ENCODE peak calls at places on chromosomes 12 and 14, in ten cellular contexts. N, J, T, G, V, Z, E, X, H and P are unnamed samples.

GRCh38 chr12:124231980-124232653 is 62.8 kb upstream of the RFLNA start:
- DNase-seq in N (no peak), J (no peak), T (no peak), G (no peak), V (no peak), Z (no peak), E (no peak), X (peak; percentile 59), H (no peak), P (no peak)

GRCh38 chr12:6377667-6377994 is 2.3 kb upstream of the SCNN1A start:
- DNase-seq in N (no peak), J (no peak), T (no peak), G (no peak), V (no peak), Z (no peak), E (no peak), X (peak; percentile 83), H (no peak), P (no peak)

GRCh38 chr14:32077081-32078029 is at the start of gene ARHGAP5:
- DNase-seq in N (peak; percentile 59), J (no peak), T (peak; percentile 69), G (peak; percentile 74), V (no peak), Z (peak; percentile 72), E (peak; percentile 64), X (peak; percentile 38), H (peak; percentile 48), P (no peak)

GRCh38 chr12:16349132-16349463 is 1.7 kb downstream of the MGST1 start:
- DNase-seq in N (no peak), J (no peak), T (no peak), G (no peak), V (no peak), Z (peak; percentile 13), E (peak; percentile 94), X (peak; percentile 68), H (peak; percentile 82), P (peak; percentile 5)

GRCh38 chr14:49954171-49954631 is 61.3 kb downstream of the ARF6 start:
- DNase-seq in N (no peak), J (no peak), T (no peak), G (no peak), V (no peak), Z (no peak), E (no peak), X (peak; percentile 35), H (peak; percentile 62), P (no peak)

GRCh38 chr12:4908694-4909396 is 860 bp upstream of the KCNA1 start:
- DNase-seq in N (no peak), J (no peak), T (no peak), G (no peak), V (no peak), Z (no peak), E (no peak), X (no peak), H (no peak), P (no peak)

GRCh38 chr14:101707285-101707842 is 54.1 kb upstream of the PPP2R5C start:
- DNase-seq in N (peak; percentile 73), J (no peak), T (peak; percentile 54), G (peak; percentile 87), V (peak; percentile 74), Z (peak; percentile 32), E (peak; percentile 73), X (peak; percentile 63), H (peak; percentile 78), P (peak; percentile 68)

GRCh38 chr12:75893758-75894157 is 137.8 kb downstream of the PHLDA1 start:
- DNase-seq in N (no peak), J (no peak), T (no peak), G (no peak), V (no peak), Z (no peak), E (no peak), X (no peak), H (no peak), P (no peak)

GRCh38 chr12:132824053-132824452 is 4.6 kb downstream of the GOLGA3 start:
- DNase-seq in N (no peak), J (no peak), T (no peak), G (no peak), V (no peak), Z (no peak), E (no peak), X (no peak), H (no peak), P (no peak)

GRCh38 chr12:47811581-47812484 is 7.9 kb downstream of the HDAC7 start:
- DNase-seq in N (no peak), J (no peak), T (no peak), G (no peak), V (no peak), Z (no peak), E (peak; percentile 92), X (no peak), H (peak; percentile 62), P (no peak)

GRCh38 chr14:105193916-105194782 is 13.0 kb upstream of the NUDT14 start:
- DNase-seq in N (peak; percentile 50), J (no peak), T (no peak), G (no peak), V (no peak), Z (no peak), E (no peak), X (no peak), H (no peak), P (no peak)

GRCh38 chr14:23061995-23062394 is 4.7 kb upstream of the CDH24 start:
- DNase-seq in N (no peak), J (no peak), T (no peak), G (no peak), V (peak; percentile 87), Z (no peak), E (peak; percentile 81), X (peak; percentile 83), H (peak; percentile 82), P (no peak)

GRCh38 chr14:59541731-59542130 is 34.9 kb downstream of the CCDC175 start:
- DNase-seq in N (no peak), J (no peak), T (no peak), G (no peak), V (no peak), Z (no peak), E (no peak), X (no peak), H (no peak), P (no peak)